ENCODE peak calls at places on chromosomes 4 and X, in eight cellular contexts. B is T-helper 2 cell; G is IMR-90; F is NT2/D1; R is kidney epithelial cell; Z is ACHN; K is effector memory CD8-positive, alpha-beta T cell; V is GM10248. D is an unnamed sample.
A peak's percentile ranks its signal among the peaks of the same experiment; 100 is the strongest.

GRCh38 chrX:53383376-53384087 is 38.9 kb downstream of the SMC1A start:
- DNase-seq in Z (no peak), B (no peak), R (no peak), F (no peak), V (no peak), K (no peak), G (no peak), D (no peak)

GRCh38 chrX:141669689-141670088 is 28.9 kb downstream of the SPANXD start:
- DNase-seq in F (no peak), B (no peak), Z (no peak), R (no peak), G (no peak), V (no peak), K (no peak), D (no peak)

GRCh38 chr4:76974150-76974549 is 24.6 kb downstream of the SEPTIN11 start:
- DNase-seq in Z (no peak), G (no peak), F (no peak), V (no peak), B (no peak), K (no peak), R (no peak), D (no peak)

GRCh38 chr4:73917081-73917501 is 47.9 kb downstream of the CXCL1 start:
- DNase-seq in G (peak; percentile 96), Z (peak; percentile 72), K (no peak), F (no peak), R (peak; percentile 94), B (no peak), V (no peak), D (peak; percentile 89)

GRCh38 chr4:123987408-123987807 is 590.8 kb downstream of the SPRY1 start:
- DNase-seq in K (no peak), F (no peak), Z (no peak), R (no peak), G (no peak), B (no peak), V (no peak), D (no peak)

GRCh38 chr4:133812236-133812635 is 389.4 kb downstream of the PABPC4L start:
- DNase-seq in R (no peak), G (no peak), Z (no peak), B (no peak), V (no peak), F (no peak), K (no peak), D (no peak)

GRCh38 chr4:31455612-31456011 is 735.4 kb downstream of the PCDH7 start:
- DNase-seq in B (no peak), V (no peak), F (no peak), Z (no peak), K (no peak), R (no peak), G (no peak), D (no peak)

GRCh38 chrX:85107407-85107806 is 103.7 kb downstream of the APOOL start:
- DNase-seq in V (no peak), B (no peak), R (no peak), K (no peak), Z (no peak), G (no peak), F (no peak), D (no peak)

GRCh38 chr4:157151711-157152110 is 68.8 kb upstream of the GRIA2 start:
- DNase-seq in K (no peak), Z (no peak), B (no peak), G (no peak), R (no peak), V (no peak), F (no peak), D (no peak)

GRCh38 chr4:22515888-22516541 is at the start of gene ADGRA3:
- DNase-seq in F (no peak), V (peak; percentile 40), G (peak; percentile 51), K (no peak), R (no peak), B (no peak), Z (peak; percentile 74), D (peak; percentile 38)

GRCh38 chr4:39330353-39330752 is 35.8 kb downstream of the RFC1 start:
- DNase-seq in K (no peak), B (no peak), F (no peak), Z (peak; percentile 37), G (no peak), V (no peak), R (no peak), D (no peak)

GRCh38 chr4:707929-708630 is 2.4 kb downstream of the PCGF3 start:
- DNase-seq in B (no peak), Z (no peak), R (no peak), V (no peak), F (no peak), G (no peak), K (no peak), D (no peak)

GRCh38 chr4:78923459-78924312 is 15.6 kb downstream of the PAQR3 start:
- DNase-seq in B (no peak), Z (peak; percentile 12), G (no peak), V (no peak), F (no peak), R (no peak), K (no peak), D (no peak)

GRCh38 chr4:38523524-38524448 is 140.2 kb upstream of the KLF3 start:
- DNase-seq in F (no peak), G (no peak), B (peak; percentile 39), V (peak; percentile 85), R (no peak), Z (no peak), K (peak; percentile 29), D (no peak)

GRCh38 chr4:132062611-132063239 is 1086.4 kb upstream of the PCDH10 start:
- DNase-seq in Z (no peak), R (no peak), B (no peak), G (no peak), V (no peak), K (no peak), F (no peak), D (no peak)

GRCh38 chr4:128107766-128108165 is 46.7 kb downstream of the LARP1B start:
- DNase-seq in V (no peak), Z (peak; percentile 77), G (peak; percentile 83), R (no peak), K (no peak), B (no peak), F (no peak), D (peak; percentile 57)

GRCh38 chr4:60216752-60217151 is 983.4 kb upstream of the ADGRL3 start:
- DNase-seq in V (no peak), Z (no peak), R (no peak), B (no peak), F (no peak), G (peak; percentile 5), K (no peak), D (peak; percentile 84)

GRCh38 chr4:142480244-142480643 is 365.9 kb downstream of the INPP4B start:
- DNase-seq in R (peak; percentile 54), V (no peak), K (no peak), G (peak; percentile 37), B (no peak), F (no peak), Z (no peak), D (peak; percentile 74)

GRCh38 chr4:24330198-24330972 is 254.0 kb downstream of the DHX15 start:
- DNase-seq in G (no peak), Z (no peak), V (no peak), F (no peak), R (peak; percentile 14), B (no peak), K (no peak), D (no peak)

GRCh38 chrX:41559662-41560061 is 112.5 kb downstream of the NYX start:
- DNase-seq in G (peak; percentile 95), B (no peak), K (no peak), F (no peak), R (peak; percentile 57), V (no peak), Z (no peak), D (peak; percentile 87)

GRCh38 chr4:85398276-85398675 is 76.7 kb upstream of the ARHGAP24 start:
- DNase-seq in B (no peak), R (no peak), K (no peak), F (no peak), Z (no peak), G (no peak), V (no peak), D (peak; percentile 20)

GRCh38 chrX:17030580-17031285 is 84.3 kb downstream of the REPS2 start:
- DNase-seq in F (no peak), G (no peak), B (no peak), K (no peak), R (no peak), Z (no peak), V (no peak), D (no peak)